ENCODE peak calls at places on chromosomes 11 and 22, in seven cellular contexts. P, T, F, J, Z, Y and M are unnamed samples.
A peak's percentile ranks its signal among the peaks of the same experiment; 100 is the strongest.

GRCh38 chr11:104883342-104883741 is 14.9 kb downstream of the CASP12 start:
- DNase-seq in P (no peak), Z (no peak), T (no peak), J (no peak), Y (no peak), F (no peak), M (no peak)

GRCh38 chr22:43743131-43743530 is 69.0 kb downstream of the EFCAB6 start:
- DNase-seq in P (peak; percentile 13), Z (peak; percentile 31), T (no peak), Y (no peak), J (no peak), F (no peak), M (no peak)

GRCh38 chr22:47423861-47424820 is 661.7 kb downstream of the TBC1D22A start:
- DNase-seq in P (no peak), Y (no peak), Z (no peak), T (no peak), F (no peak), J (no peak), M (no peak)

GRCh38 chr11:70079691-70080090 is 1.6 kb downstream of the ANO1 start:
- DNase-seq in J (no peak), F (no peak), Y (peak; percentile 35), T (no peak), Z (no peak), P (no peak), M (no peak)

GRCh38 chr22:26751217-26751616 is 93.8 kb downstream of the MIAT start:
- DNase-seq in Y (no peak), P (no peak), J (no peak), F (no peak), T (peak; percentile 40), Z (peak; percentile 91), M (no peak)

GRCh38 chr11:104352036-104352435 is 188.1 kb upstream of the PDGFD start:
- DNase-seq in J (no peak), P (no peak), F (no peak), T (no peak), Z (no peak), Y (no peak), M (no peak)

GRCh38 chr22:43402128-43402527 is 9.7 kb upstream of the MPPED1 start:
- DNase-seq in P (no peak), Z (no peak), T (no peak), J (no peak), F (no peak), Y (no peak), M (peak; percentile 4)

GRCh38 chr22:46936378-46936916 is 174.0 kb downstream of the TBC1D22A start:
- DNase-seq in J (no peak), Z (no peak), F (no peak), T (no peak), Y (no peak), P (no peak), M (no peak)

GRCh38 chr11:107770546-107770945 is 58.7 kb upstream of the SLN start:
- DNase-seq in Y (no peak), T (no peak), J (no peak), P (peak; percentile 12), F (no peak), Z (no peak), M (no peak)

GRCh38 chr11:110090466-110091026 is 2.6 kb upstream of the ZC3H12C start:
- DNase-seq in Z (no peak), Y (no peak), F (no peak), T (no peak), P (no peak), J (no peak), M (no peak)

GRCh38 chr22:40194656-40195055 is 16.9 kb downstream of the TNRC6B start:
- DNase-seq in P (no peak), Y (no peak), T (no peak), J (no peak), Z (no peak), F (no peak), M (no peak)
- H3K4me1 ChIP-seq in P (no peaks in the 10 kb centered on the region), Y (peaks cover 79% of the 10 kb centered on the region), T (peaks cover 89% of the 10 kb centered on the region), J (peaks cover 8% of the 10 kb centered on the region), Z (peaks cover 40% of the 10 kb centered on the region), F (peaks cover 30% of the 10 kb centered on the region), M (peaks cover 15% of the 10 kb centered on the region)

GRCh38 chr11:69051381-69052342 is 2.9 kb downstream of the TPCN2 start:
- DNase-seq in P (no peak), Z (no peak), J (no peak), F (no peak), Y (peak; percentile 25), T (no peak), M (peak; percentile 30)
- H3K4me1 ChIP-seq in P (peaks cover 25% of the 10 kb centered on the region), Z (no peaks in the 10 kb centered on the region), J (peaks cover 12% of the 10 kb centered on the region), F (peaks cover 4% of the 10 kb centered on the region), Y (peaks cover 26% of the 10 kb centered on the region), T (peaks cover 61% of the 10 kb centered on the region), M (peaks cover 90% of the 10 kb centered on the region)

GRCh38 chr22:37906364-37907008 is 389 bp downstream of the MICALL1 start:
- DNase-seq in F (no peak), T (no peak), P (peak; percentile 38), J (peak; percentile 55), Z (no peak), Y (peak; percentile 59), M (peak; percentile 35)

GRCh38 chr22:37909756-37910155 is 3.7 kb downstream of the MICALL1 start:
- DNase-seq in J (no peak), P (no peak), F (no peak), Y (no peak), T (no peak), Z (no peak), M (no peak)

GRCh38 chr22:37907036-37907954 is 1.2 kb downstream of the MICALL1 start:
- DNase-seq in Z (no peak), Y (no peak), F (no peak), T (no peak), J (no peak), P (no peak), M (no peak)

GRCh38 chr22:37904572-37905533 is 1.2 kb upstream of the MICALL1 start:
- DNase-seq in T (no peak), F (peak; percentile 35), Z (no peak), J (peak; percentile 83), Y (peak; percentile 75), P (no peak), M (no peak)

DNA sequence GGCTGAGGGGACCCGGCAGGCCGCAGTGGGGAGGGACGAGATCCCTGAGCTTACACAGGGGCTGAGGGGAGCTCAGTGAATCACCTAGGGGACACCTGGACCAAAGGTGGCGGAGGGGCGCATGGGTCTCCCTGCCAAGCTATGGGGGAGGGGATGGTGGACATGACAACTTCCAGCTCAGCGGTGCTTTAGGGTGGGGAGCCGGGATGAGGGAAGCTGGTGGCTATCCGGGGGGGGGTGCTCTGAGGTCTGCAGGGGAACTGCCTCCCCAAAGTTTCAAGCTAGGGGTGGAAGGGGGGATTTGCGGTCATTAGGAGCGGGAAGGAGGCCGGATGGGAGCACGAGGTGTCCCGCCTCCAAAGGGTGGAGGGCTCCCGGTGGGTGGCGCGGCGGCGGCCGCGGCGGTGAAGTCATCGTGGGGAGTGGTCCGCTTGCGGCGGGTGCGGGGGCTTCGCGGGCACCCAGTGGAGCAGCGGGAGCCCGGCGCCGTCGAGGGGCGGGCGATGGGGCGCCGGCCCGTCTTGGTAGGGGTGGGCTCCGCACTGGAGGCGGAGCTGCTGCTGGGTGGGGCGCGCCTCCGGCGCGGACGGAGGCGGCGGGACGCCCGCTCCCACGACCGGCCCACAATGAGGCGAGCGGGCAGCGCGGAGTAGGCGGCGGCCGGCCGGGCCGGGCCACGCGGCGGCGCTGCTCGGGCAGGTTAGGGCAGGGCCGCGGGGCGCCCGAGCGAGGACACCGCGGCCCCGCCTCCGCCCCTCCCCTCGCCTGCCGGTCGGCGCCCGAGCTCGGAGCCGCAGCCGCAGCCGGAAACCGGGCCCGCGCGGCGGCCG is at the start of gene MICALL1:
- DNase-seq in F (peak; percentile 77), J (peak; percentile 81), Z (no peak), P (peak; percentile 80), Y (peak; percentile 83), T (peak; percentile 79), M (peak; percentile 83)
- H3K4me1 ChIP-seq in F (no peaks in the 10 kb centered on the region), J (peaks cover 8% of the 10 kb centered on the region), Z (no peaks in the 10 kb centered on the region), P (no peaks in the 10 kb centered on the region), Y (peaks cover 17% of the 10 kb centered on the region), T (peaks cover 33% of the 10 kb centered on the region), M (peaks cover 17% of the 10 kb centered on the region)

DNA sequence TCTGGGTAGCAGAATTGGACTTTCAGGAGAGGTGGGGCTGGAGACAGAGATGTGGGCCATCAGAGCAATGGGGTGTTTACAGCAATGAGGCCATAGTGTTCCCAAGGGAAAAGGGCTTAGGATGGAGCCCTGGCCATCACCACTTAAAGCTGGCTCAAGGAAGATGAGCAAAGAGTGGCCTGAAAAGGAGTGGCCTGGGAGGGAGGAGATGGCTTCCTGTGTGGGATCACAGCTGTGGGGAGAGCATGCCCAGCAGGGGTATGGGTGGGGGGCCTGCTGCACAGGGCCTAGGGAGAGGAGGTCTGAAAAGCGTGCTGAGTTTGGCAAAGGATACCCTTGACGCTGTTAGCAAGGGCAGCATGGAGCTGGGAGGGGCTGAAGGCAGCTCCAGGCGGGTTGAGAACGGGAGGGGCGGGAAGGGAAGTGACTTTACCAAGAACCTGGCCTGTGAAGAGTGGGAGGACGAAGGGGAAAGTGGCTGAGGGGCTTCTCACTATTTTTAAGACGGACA is 13.9 kb downstream of the LRRC32 start:
- DNase-seq in P (no peak), J (no peak), F (no peak), Y (no peak), T (no peak), Z (no peak), M (no peak)
- H3K4me1 ChIP-seq in P (peaks cover 5% of the 10 kb centered on the region), J (peaks cover 27% of the 10 kb centered on the region), F (no peaks in the 10 kb centered on the region), Y (no peaks in the 10 kb centered on the region), T (peaks cover 74% of the 10 kb centered on the region), Z (peaks cover 3% of the 10 kb centered on the region), M (peaks cover 9% of the 10 kb centered on the region)

GRCh38 chr11:3155216-3155615 is 9.9 kb downstream of the OSBPL5 start:
- DNase-seq in F (no peak), J (no peak), Y (peak; percentile 49), T (no peak), P (no peak), Z (no peak), M (no peak)

GRCh38 chr11:3154001-3154599 is 11.0 kb downstream of the OSBPL5 start:
- DNase-seq in Y (peak; percentile 55), P (no peak), F (no peak), J (no peak), Z (no peak), T (no peak), M (no peak)

GRCh38 chr11:3156661-3157311 is 8.3 kb downstream of the OSBPL5 start:
- DNase-seq in F (no peak), P (no peak), Z (no peak), T (no peak), Y (peak; percentile 44), J (no peak), M (peak; percentile 80)

GRCh38 chr11:3156282-3156660 is 8.8 kb downstream of the OSBPL5 start:
- DNase-seq in J (no peak), F (no peak), T (no peak), Y (peak; percentile 44), P (no peak), Z (no peak), M (no peak)

DNA sequence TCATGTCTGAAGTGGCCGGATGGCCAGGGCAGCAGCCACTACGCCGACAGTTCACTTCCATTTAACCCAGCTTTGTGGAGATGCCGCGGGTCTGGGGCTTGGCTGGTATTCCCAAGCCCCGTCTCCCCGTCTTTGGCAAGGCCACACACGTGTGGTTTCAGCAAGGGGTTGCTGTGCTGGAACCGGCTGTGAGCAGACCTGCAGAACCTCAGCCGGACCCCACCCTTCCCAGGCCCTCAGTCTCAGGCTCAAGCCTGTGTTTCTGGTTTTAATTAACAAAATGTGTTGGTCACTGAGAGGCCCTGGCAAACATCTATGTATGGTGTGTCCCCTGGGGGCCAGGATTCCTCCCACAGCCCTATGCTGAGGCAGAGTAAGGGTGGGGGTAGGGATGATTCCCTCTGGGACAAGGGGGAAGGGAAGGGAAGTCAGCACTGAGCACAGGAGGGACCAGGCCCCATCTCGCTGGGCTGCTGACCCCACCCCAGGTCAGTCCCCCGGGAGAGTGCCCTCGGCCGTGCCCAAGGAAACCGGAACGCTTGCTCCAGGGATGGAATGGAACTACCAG is 9.3 kb downstream of the OSBPL5 start:
- DNase-seq in P (no peak), J (no peak), F (no peak), Z (no peak), T (no peak), Y (peak; percentile 46), M (no peak)
- H3K4me1 ChIP-seq in P (no peaks in the 10 kb centered on the region), J (peaks cover 31% of the 10 kb centered on the region), F (no peaks in the 10 kb centered on the region), Z (peaks cover 3% of the 10 kb centered on the region), T (peaks cover 72% of the 10 kb centered on the region), Y (peaks cover 57% of the 10 kb centered on the region), M (peaks cover 12% of the 10 kb centered on the region)